ENCODE peak calls at places on chromosomes 5 and 9, in four cellular contexts. One of them, this sample, is unnamed.

GRCh38 chr9:12816656-12817101 is 41.9 kb downstream of the LURAP1L start:
- DNase-seq in NCI-H510A treated with DMSO at 0.1 percent for 48 hours: peak; percentile 74
- DNase-seq in AG08396: no peak
- DNase-seq in brain microvascular endothelial cell: no peak
- DNase-seq in this sample: no peak

GRCh38 chr9:96064838-96065481 is 189.5 kb downstream of the ERCC6L2 start:
- DNase-seq in NCI-H510A treated with DMSO at 0.1 percent for 48 hours: no peak
- DNase-seq in AG08396: no peak
- DNase-seq in brain microvascular endothelial cell: no peak
- DNase-seq in this sample: no peak

GRCh38 chr5:116543501-116543900 is 31.1 kb downstream of the SEMA6A start:
- DNase-seq in NCI-H510A treated with DMSO at 0.1 percent for 48 hours: no peak
- DNase-seq in AG08396: no peak
- DNase-seq in brain microvascular endothelial cell: peak; percentile 62
- DNase-seq in this sample: no peak

GRCh38 chr9:132793606-132794580 is 84.2 kb downstream of the AK8 start:
- DNase-seq in NCI-H510A treated with DMSO at 0.1 percent for 48 hours: no peak
- DNase-seq in AG08396: no peak
- DNase-seq in brain microvascular endothelial cell: no peak
- DNase-seq in this sample: no peak

GRCh38 chr5:125100342-125100741 is 353.9 kb upstream of the ZNF608 start:
- DNase-seq in NCI-H510A treated with DMSO at 0.1 percent for 48 hours: no peak
- DNase-seq in AG08396: no peak
- DNase-seq in brain microvascular endothelial cell: no peak
- DNase-seq in this sample: no peak

GRCh38 chr9:94911986-94912635 is 185.6 kb downstream of the AOPEP start:
- DNase-seq in NCI-H510A treated with DMSO at 0.1 percent for 48 hours: no peak
- DNase-seq in AG08396: no peak
- DNase-seq in brain microvascular endothelial cell: no peak
- DNase-seq in this sample: no peak

GRCh38 chr5:6728011-6728794 is 15.0 kb downstream of the TENT4A start:
- DNase-seq in NCI-H510A treated with DMSO at 0.1 percent for 48 hours: peak; percentile 49
- DNase-seq in AG08396: no peak
- DNase-seq in brain microvascular endothelial cell: no peak
- DNase-seq in this sample: no peak

GRCh38 chr5:132003170-132003744 is 8.2 kb downstream of the ACSL6 start:
- DNase-seq in NCI-H510A treated with DMSO at 0.1 percent for 48 hours: no peak
- DNase-seq in AG08396: peak; percentile 31
- DNase-seq in brain microvascular endothelial cell: no peak
- DNase-seq in this sample: peak; percentile 69

GRCh38 chr9:10875752-10876151 is 262.9 kb upstream of the PTPRD start:
- DNase-seq in NCI-H510A treated with DMSO at 0.1 percent for 48 hours: no peak
- DNase-seq in AG08396: no peak
- DNase-seq in brain microvascular endothelial cell: peak; percentile 55
- DNase-seq in this sample: peak; percentile 7

GRCh38 chr5:27158775-27159174 is 120.4 kb upstream of the CDH9 start:
- DNase-seq in NCI-H510A treated with DMSO at 0.1 percent for 48 hours: no peak
- DNase-seq in AG08396: no peak
- DNase-seq in brain microvascular endothelial cell: no peak
- DNase-seq in this sample: no peak

GRCh38 chr9:133813749-133814585 is 75.8 kb upstream of the SARDH start:
- DNase-seq in NCI-H510A treated with DMSO at 0.1 percent for 48 hours: no peak
- DNase-seq in AG08396: no peak
- DNase-seq in brain microvascular endothelial cell: no peak
- DNase-seq in this sample: no peak

GRCh38 chr9:27473135-27473534 is 51.0 kb upstream of the IFNK start:
- DNase-seq in NCI-H510A treated with DMSO at 0.1 percent for 48 hours: no peak
- DNase-seq in AG08396: peak; percentile 12
- DNase-seq in brain microvascular endothelial cell: peak; percentile 12
- DNase-seq in this sample: no peak

GRCh38 chr9:116860509-116861120 is 173.5 kb downstream of the TRIM32 start:
- DNase-seq in NCI-H510A treated with DMSO at 0.1 percent for 48 hours: peak; percentile 59
- DNase-seq in AG08396: peak; percentile 79
- DNase-seq in brain microvascular endothelial cell: peak; percentile 58
- DNase-seq in this sample: peak; percentile 50

GRCh38 chr9:2157277-2158105 is 142.3 kb downstream of the SMARCA2 start:
- DNase-seq in NCI-H510A treated with DMSO at 0.1 percent for 48 hours: no peak
- DNase-seq in AG08396: peak; percentile 66
- DNase-seq in brain microvascular endothelial cell: peak; percentile 66
- DNase-seq in this sample: peak; percentile 67

GRCh38 chr5:62569466-62569865 is 9.2 kb upstream of the LRRC70 start:
- DNase-seq in NCI-H510A treated with DMSO at 0.1 percent for 48 hours: no peak
- DNase-seq in AG08396: no peak
- DNase-seq in brain microvascular endothelial cell: no peak
- DNase-seq in this sample: no peak

GRCh38 chr5:173001229-173001841 is 17.8 kb downstream of the ATP6V0E1 start:
- DNase-seq in NCI-H510A treated with DMSO at 0.1 percent for 48 hours: no peak
- DNase-seq in AG08396: no peak
- DNase-seq in brain microvascular endothelial cell: no peak
- DNase-seq in this sample: no peak

GRCh38 chr5:64869419-64869818 is 100.7 kb downstream of the CWC27 start:
- DNase-seq in NCI-H510A treated with DMSO at 0.1 percent for 48 hours: no peak
- DNase-seq in AG08396: peak; percentile 64
- DNase-seq in brain microvascular endothelial cell: peak; percentile 64
- DNase-seq in this sample: peak; percentile 11

GRCh38 chr9:16828335-16829281 is 41.9 kb downstream of the BNC2 start:
- DNase-seq in NCI-H510A treated with DMSO at 0.1 percent for 48 hours: no peak
- DNase-seq in AG08396: peak; percentile 58
- DNase-seq in brain microvascular endothelial cell: peak; percentile 18
- DNase-seq in this sample: peak; percentile 30

GRCh38 chr5:174384509-174384947 is 339.0 kb downstream of the NSG2 start:
- DNase-seq in NCI-H510A treated with DMSO at 0.1 percent for 48 hours: no peak
- DNase-seq in AG08396: no peak
- DNase-seq in brain microvascular endothelial cell: no peak
- DNase-seq in this sample: no peak

GRCh38 chr5:61910771-61911170 is 395.2 kb upstream of the KIF2A start:
- DNase-seq in NCI-H510A treated with DMSO at 0.1 percent for 48 hours: no peak
- DNase-seq in AG08396: no peak
- DNase-seq in brain microvascular endothelial cell: no peak
- DNase-seq in this sample: no peak

GRCh38 chr5:125011419-125011818 is 265.0 kb upstream of the ZNF608 start:
- DNase-seq in NCI-H510A treated with DMSO at 0.1 percent for 48 hours: no peak
- DNase-seq in AG08396: no peak
- DNase-seq in brain microvascular endothelial cell: no peak
- DNase-seq in this sample: no peak

GRCh38 chr9:127162046-127162445 is 39.6 kb upstream of the ANGPTL2 start:
- DNase-seq in NCI-H510A treated with DMSO at 0.1 percent for 48 hours: no peak
- DNase-seq in AG08396: no peak
- DNase-seq in brain microvascular endothelial cell: no peak
- DNase-seq in this sample: no peak

GRCh38 chr5:60545526-60545925 is 154.4 kb downstream of the DEPDC1B start:
- DNase-seq in NCI-H510A treated with DMSO at 0.1 percent for 48 hours: no peak
- DNase-seq in AG08396: no peak
- DNase-seq in brain microvascular endothelial cell: no peak
- DNase-seq in this sample: no peak

GRCh38 chr5:103546858-103547257 is 15.7 kb downstream of the NUDT12 start:
- DNase-seq in NCI-H510A treated with DMSO at 0.1 percent for 48 hours: peak; percentile 69
- DNase-seq in AG08396: no peak
- DNase-seq in brain microvascular endothelial cell: no peak
- DNase-seq in this sample: no peak